ENCODE peak calls at places on chromosomes 5 and 9, in ten cellular contexts. U, O, A, B, T, C, K, P, X and E are unnamed samples.

GRCh38 chr5:68336200-68336599 is 120.6 kb downstream of the PIK3R1 start:
- DNase-seq in P (no peak), O (no peak), T (no peak), U (no peak), C (no peak), A (no peak), B (no peak), X (no peak), K (no peak), E (no peak)

GRCh38 chr5:72178910-72179815 is 71.9 kb downstream of the MAP1B start:
- DNase-seq in K (peak), X (no peak), T (no peak), C (no peak), P (peak), B (no peak), A (peak), U (no peak), O (no peak), E (no peak)

GRCh38 chr5:146013761-146014160 is 77.4 kb downstream of the SH3RF2 start:
- DNase-seq in A (no peak), T (no peak), K (no peak), C (no peak), O (no peak), B (no peak), X (no peak), P (no peak), U (no peak), E (no peak)

GRCh38 chr5:142807378-142807911 is 37.3 kb downstream of the ARHGAP26 start:
- DNase-seq in T (no peak), P (no peak), K (no peak), C (no peak), X (peak), A (no peak), U (no peak), B (no peak), O (no peak), E (no peak)

GRCh38 chr5:94849821-94850736 is 231.6 kb downstream of the SLF1 start:
- DNase-seq in B (no peak), K (peak), C (peak), U (peak), T (no peak), X (peak), O (no peak), P (peak), A (peak), E (no peak)

GRCh38 chr9:76717611-76718010 is 46.6 kb upstream of the PCA3 start:
- DNase-seq in O (no peak), X (peak), K (no peak), C (no peak), B (no peak), U (no peak), A (no peak), P (peak), T (no peak), E (no peak)

GRCh38 chr9:137348781-137349470 is 46.9 kb upstream of the NRARP start:
- DNase-seq in U (no peak), B (no peak), P (no peak), O (peak), C (no peak), K (no peak), T (no peak), A (no peak), X (no peak), E (no peak)

GRCh38 chr5:127666043-127666716 is 17.3 kb downstream of the CTXN3 start:
- DNase-seq in X (no peak), B (no peak), O (no peak), K (no peak), P (no peak), A (peak), C (no peak), U (no peak), T (no peak), E (no peak)

GRCh38 chr5:39428639-39429038 is 3.9 kb upstream of the DAB2 start:
- DNase-seq in C (no peak), T (no peak), P (no peak), B (no peak), O (no peak), A (no peak), K (no peak), U (no peak), X (no peak), E (no peak)